ENCODE peak calls at places on chromosomes 1 and 21, in seven cellular contexts. Y is HFF-Myc, H is cardiac muscle cell, W is RWPE1, D is stomach, T is mucosa of descending colon, E is HCT116. N is an unnamed sample.

GRCh38 chr21:44517175-44517899 is 22.7 kb downstream of the KRTAP10-1 start:
- DNase-seq in Y (no peak), H (no peak), W (peak; percentile 26), D (peak; percentile 38), T (peak; percentile 31), E (peak; percentile 98), N (no peak)

GRCh38 chr1:212037900-212038299 is 2.4 kb downstream of the DTL start:
- DNase-seq in Y (no peak), H (no peak), W (no peak), D (no peak), T (no peak), E (no peak), N (no peak)

GRCh38 chr1:206693592-206693991 is 8.9 kb downstream of the MAPKAPK2 start:
- DNase-seq in Y (no peak), H (no peak), W (no peak), D (no peak), T (no peak), E (no peak), N (no peak)

GRCh38 chr1:36307601-36308330 is 1.6 kb downstream of the SH3D21 start:
- DNase-seq in Y (no peak), H (no peak), W (no peak), D (no peak), T (no peak), E (no peak), N (no peak)

GRCh38 chr1:37410815-37411214 is 63.6 kb upstream of the ZC3H12A start:
- DNase-seq in Y (peak; percentile 19), H (peak; percentile 39), W (peak; percentile 49), D (no peak), T (no peak), E (no peak), N (no peak)

GRCh38 chr1:54811066-54811465 is 9.9 kb upstream of the TTC22 start:
- DNase-seq in Y (no peak), H (no peak), W (no peak), D (peak; percentile 13), T (no peak), E (no peak), N (no peak)

GRCh38 chr1:169601096-169601881 is 15.0 kb upstream of the F5 start:
- DNase-seq in Y (no peak), H (peak; percentile 59), W (peak; percentile 34), D (no peak), T (no peak), E (no peak), N (no peak)

GRCh38 chr1:91781371-91781825 is 104.6 kb downstream of the TGFBR3 start:
- DNase-seq in Y (peak; percentile 97), H (peak; percentile 84), W (peak; percentile 71), D (no peak), T (no peak), E (no peak), N (no peak)

GRCh38 chr1:202281316-202282016 is 60.3 kb downstream of the UBE2T start:
- DNase-seq in Y (no peak), H (peak; percentile 90), W (no peak), D (no peak), T (no peak), E (no peak), N (no peak)

GRCh38 chr1:2115922-2116341 is 65.7 kb downstream of the PRKCZ start:
- DNase-seq in Y (no peak), H (no peak), W (no peak), D (no peak), T (no peak), E (no peak), N (no peak)

GRCh38 chr1:30722175-30722537 is 1.2 kb downstream of the MATN1 start:
- DNase-seq in Y (no peak), H (no peak), W (no peak), D (peak; percentile 68), T (no peak), E (no peak), N (no peak)

GRCh38 chr1:10536133-10536768 is 61.5 kb downstream of the PEX14 start:
- DNase-seq in Y (no peak), H (no peak), W (no peak), D (no peak), T (no peak), E (no peak), N (no peak)

GRCh38 chr1:246297314-246298273 is 209.5 kb downstream of the SMYD3 start:
- DNase-seq in Y (no peak), H (no peak), W (peak; percentile 30), D (no peak), T (no peak), E (no peak), N (no peak)

GRCh38 chr1:16181887-16182719 is 26.2 kb upstream of the EPHA2 start:
- DNase-seq in Y (peak; percentile 83), H (peak; percentile 95), W (peak; percentile 78), D (peak; percentile 86), T (peak; percentile 83), E (peak; percentile 77), N (no peak)

GRCh38 chr1:161196521-161197451 is 2.1 kb downstream of the ADAMTS4 start:
- DNase-seq in Y (peak; percentile 78), H (peak; percentile 91), W (no peak), D (no peak), T (peak; percentile 62), E (no peak), N (no peak)

GRCh38 chr1:201059871-201060555 is 36.5 kb upstream of the KIF21B start:
- DNase-seq in Y (no peak), H (peak; percentile 12), W (no peak), D (peak; percentile 31), T (no peak), E (no peak), N (no peak)

GRCh38 chr21:31710586-31710985 is 21.3 kb downstream of the SCAF4 start:
- DNase-seq in Y (no peak), H (peak; percentile 50), W (no peak), D (no peak), T (no peak), E (no peak), N (no peak)

GRCh38 chr21:38834725-38835124 is 29.0 kb downstream of the ETS2 start:
- DNase-seq in Y (no peak), H (no peak), W (no peak), D (no peak), T (no peak), E (no peak), N (no peak)

GRCh38 chr1:114504023-114504422 is 7.0 kb downstream of the TRIM33 start:
- DNase-seq in Y (no peak), H (no peak), W (no peak), D (no peak), T (no peak), E (no peak), N (no peak)

GRCh38 chr1:215376544-215377264 is 190.4 kb upstream of the KCTD3 start:
- DNase-seq in Y (no peak), H (peak; percentile 26), W (no peak), D (no peak), T (no peak), E (no peak), N (no peak)

GRCh38 chr1:17340358-17340757 is 31.6 kb upstream of the PADI6 start:
- DNase-seq in Y (no peak), H (no peak), W (peak; percentile 57), D (no peak), T (no peak), E (no peak), N (no peak)

GRCh38 chr1:40197656-40198055 is 36.5 kb downstream of the RLF start:
- DNase-seq in Y (no peak), H (no peak), W (no peak), D (no peak), T (no peak), E (no peak), N (no peak)
- TF ChIP-seq CTCF in Y (no peak), H (peak; percentile 12), W (peak; percentile 10), D (no peak), T (no peak), E (no peak), N (peak; percentile 21)

GRCh38 chr1:85398391-85399064 is 66.4 kb downstream of the DDAH1 start:
- DNase-seq in Y (no peak), H (peak; percentile 77), W (peak; percentile 20), D (no peak), T (no peak), E (no peak), N (peak; percentile 61)
- TF ChIP-seq CTCF in Y (peak; percentile 21), H (peak; percentile 50), W (peak; percentile 59), D (no peak), T (no peak), E (peak; percentile 23), N (peak; percentile 64)

DNA sequence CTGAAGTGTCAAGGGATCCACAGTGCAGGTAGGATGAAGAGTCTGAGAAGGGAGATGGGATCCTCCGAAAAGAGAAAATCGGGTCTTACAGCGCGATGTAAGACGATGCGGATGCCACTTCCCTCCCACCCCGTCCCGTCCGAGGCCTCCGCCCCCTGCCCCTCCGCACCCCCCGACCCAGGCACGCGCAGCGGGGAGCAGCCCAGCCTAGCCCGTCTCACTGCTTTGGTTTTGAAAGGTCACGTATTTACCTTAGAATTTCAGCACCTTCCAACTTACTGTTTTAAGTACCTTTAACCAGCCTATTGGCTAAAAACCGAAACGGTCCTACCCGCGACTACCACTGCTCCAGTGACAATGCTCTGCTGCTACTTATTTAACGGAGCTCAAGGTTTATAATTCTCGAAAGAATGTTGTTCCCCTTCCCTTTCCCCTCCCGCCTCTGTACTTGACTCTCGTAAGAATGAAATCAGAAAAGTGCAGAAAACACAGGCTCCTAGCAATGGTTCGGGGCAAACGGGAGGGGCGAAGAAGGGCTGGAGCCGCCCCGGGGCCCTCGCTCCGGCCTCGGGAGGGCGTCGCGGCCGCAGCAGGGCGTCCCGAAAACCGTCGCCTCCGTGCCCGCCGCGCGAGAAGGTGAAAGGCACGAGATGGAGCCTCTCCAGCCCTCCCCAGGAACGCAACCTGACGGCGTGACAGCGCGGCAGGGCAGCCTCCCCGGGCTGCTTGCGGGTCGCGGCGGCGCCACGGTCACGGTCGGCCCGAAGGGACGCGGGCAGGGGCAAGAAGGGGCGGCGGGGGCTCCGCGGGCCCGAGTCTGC is 706 bp downstream of the TMEM50B start:
- DNase-seq in Y (no peak), H (peak; percentile 39), W (peak; percentile 31), D (peak; percentile 36), T (peak; percentile 64), E (no peak), N (no peak)
- TF ChIP-seq CTCF in Y (no peak), H (peak; percentile 20), W (no peak), D (no peak), T (no peak), E (no peak), N (peak; percentile 24)

DNA sequence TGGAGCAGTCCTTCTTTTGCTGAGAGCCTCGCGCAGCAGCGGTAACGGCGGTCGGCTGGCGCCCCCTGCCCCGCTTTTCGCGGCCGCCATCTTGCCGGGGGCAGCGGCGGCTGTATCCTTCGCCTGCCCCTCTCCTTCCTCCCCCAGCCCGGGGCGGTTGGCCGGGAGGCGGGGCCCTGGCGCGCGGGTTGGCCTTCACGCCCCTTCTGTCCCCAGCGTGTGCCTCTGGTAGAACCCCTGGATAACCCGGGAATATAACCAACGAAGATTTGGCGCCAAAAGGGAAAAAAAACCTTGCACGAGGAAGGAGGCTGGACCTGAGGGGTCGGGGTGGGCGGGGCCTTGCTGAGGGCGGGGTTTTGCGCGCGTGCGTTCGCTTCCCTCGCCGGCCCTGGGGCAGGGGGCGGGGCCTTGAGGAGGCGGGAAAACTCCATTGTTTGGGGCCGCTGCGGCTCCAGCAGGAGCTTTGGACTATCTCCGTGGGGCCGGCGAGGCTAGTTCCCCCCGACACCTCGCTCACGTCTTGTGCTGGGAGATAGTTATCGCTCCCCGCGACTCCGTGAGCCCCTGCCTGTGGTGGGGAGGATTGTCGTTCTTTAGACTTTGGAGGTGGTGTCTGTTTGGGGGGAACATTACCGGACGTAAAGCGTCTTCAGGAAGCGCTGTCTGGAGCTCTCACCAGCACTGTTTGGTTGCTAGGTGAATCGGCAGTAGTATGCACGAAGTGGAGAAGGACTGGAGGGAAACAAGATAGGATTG is 689 bp downstream of the NASP start:
- DNase-seq in Y (peak; percentile 59), H (peak; percentile 93), W (peak; percentile 94), D (peak; percentile 89), T (peak; percentile 92), E (peak; percentile 72), N (peak; percentile 46)
- TF ChIP-seq CTCF in Y (peak; percentile 10), H (peak; percentile 26), W (no peak), D (no peak), T (no peak), E (no peak), N (no peak)

N was measured in epithelial cell of proximal tubule.